ENCODE peak calls at places on chromosomes 1 and 21, in five cellular contexts. N is left ventricle myocardium inferior, A is ovary, W is islet precursor cell, P is iris pigment epithelial cell. R is an unnamed sample.

GRCh38 chr21:45416619-45417018 is 11.7 kb downstream of the COL18A1 start:
- DNase-seq in N (peak), A (peak), W (peak), P (no peak), R (no peak)

GRCh38 chr21:20013851-20014250 is 984.4 kb upstream of the NCAM2 start:
- DNase-seq in N (no peak), A (no peak), W (no peak), P (no peak), R (no peak)

GRCh38 chr1:220457982-220458381 is 70.0 kb upstream of the MARK1 start:
- DNase-seq in N (no peak), A (no peak), W (peak), P (no peak), R (no peak)

GRCh38 chr1:109760581-109761226 is 3.0 kb downstream of the EPS8L3 start:
- DNase-seq in N (no peak), A (peak), W (peak), P (no peak), R (no peak)

GRCh38 chr1:24932284-24932683 is 2.2 kb upstream of the RUNX3 start:
- DNase-seq in N (peak), A (no peak), W (peak), P (no peak), R (peak)

GRCh38 chr1:230167419-230167852 is 100.4 kb downstream of the GALNT2 start:
- DNase-seq in N (no peak), A (no peak), W (peak), P (peak), R (peak)

GRCh38 chr1:36383240-36383639 is 2.5 kb downstream of the STK40 start:
- DNase-seq in N (peak), A (peak), W (no peak), P (no peak), R (no peak)

GRCh38 chr1:206809504-206810084 is 37.3 kb upstream of the IL10 start:
- DNase-seq in N (no peak), A (no peak), W (no peak), P (peak), R (peak)

GRCh38 chr1:223730471-223730870 is 18.1 kb downstream of the CAPN2 start:
- DNase-seq in N (no peak), A (no peak), W (no peak), P (no peak), R (no peak)

GRCh38 chr1:174413632-174414031 is 34.1 kb upstream of the GPR52 start:
- DNase-seq in N (no peak), A (no peak), W (no peak), P (peak), R (no peak)

GRCh38 chr1:180248731-180249681 is 18.9 kb downstream of the LHX4 start:
- DNase-seq in N (no peak), A (no peak), W (no peak), P (no peak), R (no peak)

GRCh38 chr1:202165267-202165941 is 5.0 kb upstream of the PTPN7 start:
- DNase-seq in N (no peak), A (peak), W (no peak), P (no peak), R (no peak)

GRCh38 chr1:36087233-36088123 is 1.2 kb upstream of the ADPRS start:
- DNase-seq in N (no peak), A (peak), W (no peak), P (no peak), R (no peak)

GRCh38 chr1:62784509-62785365 is 805 bp downstream of the ATG4C start:
- DNase-seq in N (no peak), A (no peak), W (no peak), P (peak), R (no peak)

GRCh38 chr1:29356663-29357062 is 120.3 kb downstream of the PTPRU start:
- DNase-seq in N (no peak), A (no peak), W (peak), P (no peak), R (no peak)

GRCh38 chr1:192901500-192901899 is 92.7 kb downstream of the RGS2 start:
- DNase-seq in N (no peak), A (no peak), W (no peak), P (no peak), R (no peak)

GRCh38 chr1:59903136-59903754 is 23.3 kb downstream of the CYP2J2 start:
- DNase-seq in N (no peak), A (no peak), W (no peak), P (no peak), R (peak)

GRCh38 chr1:226691257-226691656 is 47.8 kb downstream of the ITPKB start:
- DNase-seq in N (no peak), A (no peak), W (no peak), P (no peak), R (no peak)

GRCh38 chr1:98048234-98048633 is 127.4 kb upstream of the DPYD start:
- DNase-seq in N (peak), A (peak), W (peak), P (peak), R (peak)

GRCh38 chr1:221392453-221392852 is 349.4 kb downstream of the DUSP10 start:
- DNase-seq in N (no peak), A (no peak), W (no peak), P (peak), R (peak)

GRCh38 chr21:42201615-42202161 is 17.3 kb upstream of the ABCG1 start:
- DNase-seq in N (no peak), A (no peak), W (no peak), P (no peak), R (no peak)

GRCh38 chr1:109050228-109050995 is 8.5 kb upstream of the WDR47 start:
- DNase-seq in N (no peak), A (no peak), W (no peak), P (no peak), R (no peak)

GRCh38 chr1:208024406-208024805 is 113.5 kb upstream of the CD34 start:
- DNase-seq in N (no peak), A (no peak), W (peak), P (no peak), R (no peak)

GRCh38 chr1:53370369-53370961 is 42.6 kb upstream of the LRP8 start:
- DNase-seq in N (no peak), A (peak), W (peak), P (no peak), R (no peak)

GRCh38 chr1:204711947-204712701 is 26.6 kb upstream of the LRRN2 start:
- DNase-seq in N (peak), A (no peak), W (peak), P (no peak), R (no peak)

GRCh38 chr1:181159451-181160151 is 71.1 kb downstream of the IER5 start:
- DNase-seq in N (no peak), A (no peak), W (no peak), P (peak), R (peak)

GRCh38 chr1:116663821-116664220 is 3.7 kb downstream of the IGSF3 start:
- DNase-seq in N (no peak), A (no peak), W (no peak), P (no peak), R (no peak)

GRCh38 chr1:209564904-209565303 is 18.6 kb upstream of the CAMK1G start:
- DNase-seq in N (no peak), A (no peak), W (no peak), P (no peak), R (no peak)

GRCh38 chr1:186178426-186179043 is 196.5 kb downstream of the TPR start:
- DNase-seq in N (no peak), A (no peak), W (no peak), P (no peak), R (no peak)

GRCh38 chr1:22177354-22178003 is 34.6 kb upstream of the WNT4 start:
- DNase-seq in N (no peak), A (no peak), W (no peak), P (no peak), R (no peak)

GRCh38 chr1:212794561-212795014 is 2.9 kb downstream of the TATDN3 start:
- DNase-seq in N (no peak), A (no peak), W (no peak), P (no peak), R (no peak)

GRCh38 chr1:209641216-209642181 is 10.7 kb downstream of the LAMB3 start:
- DNase-seq in N (peak), A (peak), W (no peak), P (no peak), R (peak)

GRCh38 chr1:230507671-230508407 is 81.7 kb upstream of the PGBD5 start:
- DNase-seq in N (peak), A (no peak), W (no peak), P (no peak), R (peak)

GRCh38 chr21:35236090-35236489 is 187.0 kb upstream of the RUNX1 start:
- DNase-seq in N (no peak), A (no peak), W (no peak), P (no peak), R (no peak)

GRCh38 chr1:26799479-26800133 is 11.9 kb downstream of the PIGV start:
- DNase-seq in N (peak), A (peak), W (no peak), P (peak), R (peak)

GRCh38 chr1:94974224-94974623 is 47.3 kb upstream of the CNN3 start:
- DNase-seq in N (no peak), A (no peak), W (no peak), P (peak), R (peak)

GRCh38 chr1:174190800-174191199 is 31.5 kb downstream of the RABGAP1L start:
- DNase-seq in N (no peak), A (no peak), W (no peak), P (no peak), R (peak)

GRCh38 chr1:185017338-185017737 is 28.0 kb upstream of the RNF2 start:
- DNase-seq in N (no peak), A (no peak), W (peak), P (peak), R (peak)